ENCODE peak calls at places on chromosomes 11 and 22, in six cellular contexts. D, K, Z, U, H and N are unnamed samples. For H3K9me3 and H3K36me3, the result is how much of the 10 kb centered on the place peaks cover.

GRCh38 chr11:33721291-33721840 is 14.9 kb downstream of the CD59 start:
- DNase-seq in D (no peak), K (no peak), Z (no peak), U (no peak), H (peak), N (no peak)

GRCh38 chr11:89405629-89406028 is 85.5 kb downstream of the NOX4 start:
- DNase-seq in D (no peak), K (no peak), Z (no peak), U (no peak), H (peak), N (no peak)

GRCh38 chr11:119800171-119800570 is 71.2 kb upstream of the NECTIN1 start:
- DNase-seq in D (no peak), K (no peak), Z (no peak), U (peak), H (no peak), N (no peak)

GRCh38 chr11:15654397-15654915 is 539.7 kb downstream of the INSC start:
- DNase-seq in D (no peak), K (no peak), Z (no peak), U (peak), H (no peak), N (no peak)

GRCh38 chr11:1755344-1756023 is 5.1 kb upstream of the IFITM10 start:
- DNase-seq in D (peak), K (peak), Z (no peak), U (no peak), H (no peak), N (peak)

GRCh38 chr22:38461414-38462081 is 6.3 kb upstream of the KDELR3 start:
- DNase-seq in D (peak), K (peak), Z (peak), U (peak), H (peak), N (peak)

GRCh38 chr11:31303644-31304043 is 65.9 kb downstream of the DCDC1 start:
- DNase-seq in D (no peak), K (no peak), Z (peak), U (no peak), H (no peak), N (no peak)

GRCh38 chr11:6388747-6389146 is 1.5 kb upstream of the SMPD1 start:
- DNase-seq in D (no peak), K (no peak), Z (no peak), U (no peak), H (no peak), N (no peak)

GRCh38 chr22:20577045-20577444 is 69.6 kb downstream of the MED15 start:
- DNase-seq in D (no peak), K (no peak), Z (no peak), U (no peak), H (no peak), N (peak)

GRCh38 chr11:45092901-45093760 is 53.3 kb upstream of the PRDM11 start:
- DNase-seq in D (no peak), K (no peak), Z (no peak), U (peak), H (peak), N (no peak)

GRCh38 chr11:47943721-47944554 is 36.4 kb upstream of the PTPRJ start:
- DNase-seq in D (no peak), K (no peak), Z (no peak), U (no peak), H (no peak), N (no peak)

GRCh38 chr22:30875481-30876215 is 92.9 kb downstream of the MORC2 start:
- DNase-seq in D (peak), K (no peak), Z (no peak), U (peak), H (no peak), N (peak)

GRCh38 chr11:63887600-63887999 is 29.4 kb downstream of the RCOR2 start:
- DNase-seq in D (no peak), K (no peak), Z (no peak), U (no peak), H (no peak), N (no peak)

GRCh38 chr22:25972397-25972796 is 196.9 kb upstream of the SEZ6L start:
- DNase-seq in D (no peak), K (no peak), Z (no peak), U (no peak), H (no peak), N (no peak)

GRCh38 chr22:25970348-25970995 is 198.8 kb upstream of the SEZ6L start:
- DNase-seq in D (peak), K (no peak), Z (peak), U (no peak), H (no peak), N (peak)

GRCh38 chr22:25969901-25970300 is 199.4 kb upstream of the SEZ6L start:
- DNase-seq in D (no peak), K (no peak), Z (no peak), U (no peak), H (no peak), N (no peak)

GRCh38 chr22:25969286-25969685 is 200.0 kb upstream of the SEZ6L start:
- DNase-seq in D (no peak), K (no peak), Z (no peak), U (no peak), H (no peak), N (no peak)

DNA sequence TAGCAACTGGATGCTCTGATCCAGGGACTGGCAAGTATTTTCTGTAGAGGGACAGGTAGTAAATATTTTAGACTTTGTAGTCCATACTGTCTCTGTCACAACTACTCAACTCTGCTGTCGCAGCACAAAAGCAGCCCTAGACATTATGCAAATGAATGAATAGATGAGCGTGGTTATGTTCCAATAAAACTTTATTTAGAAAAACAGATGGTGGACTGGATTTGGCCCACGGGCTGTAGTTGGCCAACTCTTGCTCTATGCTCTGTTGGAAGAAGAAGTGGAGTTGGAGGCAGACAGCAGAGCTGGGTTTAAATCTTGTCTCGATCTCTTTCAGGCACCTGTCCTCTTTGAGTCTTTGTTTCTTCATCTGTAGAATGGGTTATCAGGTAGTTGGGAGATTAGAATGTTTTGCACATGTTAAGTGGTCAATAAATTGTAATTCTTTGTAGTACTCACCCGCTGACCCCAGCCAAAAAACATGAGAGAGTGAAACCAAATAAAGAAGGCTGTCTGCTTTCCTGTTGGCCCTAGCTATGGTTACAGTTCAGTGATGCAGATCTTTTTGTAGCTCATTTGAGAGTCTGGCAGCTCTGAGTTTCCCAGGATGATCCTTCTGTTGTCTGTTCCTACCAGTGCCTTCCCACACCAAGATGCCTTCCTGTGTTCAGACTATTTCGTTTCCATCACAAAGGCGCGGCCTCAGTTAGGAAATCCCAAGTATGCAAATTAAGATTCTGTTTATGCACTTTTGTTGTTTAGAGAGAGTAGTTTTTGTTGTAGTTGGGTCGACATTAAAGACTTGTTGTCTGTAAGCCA is 198.1 kb upstream of the SEZ6L start:
- DNase-seq in D (no peak), K (no peak), Z (no peak), U (no peak), H (no peak), N (no peak)
- H3K4me3 ChIP-seq in D (no peak), K (no peak), Z (no peak), U (no peak), H (no peak), N (no peak)

GRCh38 chr11:29780756-29781155 is 236.1 kb downstream of the KCNA4 start:
- DNase-seq in D (peak), K (no peak), Z (no peak), U (peak), H (no peak), N (peak)
- H3K9me3 ChIP-seq in D (under half), K (under half), Z (under half), U (under half), H (under half), N (under half)

DNA sequence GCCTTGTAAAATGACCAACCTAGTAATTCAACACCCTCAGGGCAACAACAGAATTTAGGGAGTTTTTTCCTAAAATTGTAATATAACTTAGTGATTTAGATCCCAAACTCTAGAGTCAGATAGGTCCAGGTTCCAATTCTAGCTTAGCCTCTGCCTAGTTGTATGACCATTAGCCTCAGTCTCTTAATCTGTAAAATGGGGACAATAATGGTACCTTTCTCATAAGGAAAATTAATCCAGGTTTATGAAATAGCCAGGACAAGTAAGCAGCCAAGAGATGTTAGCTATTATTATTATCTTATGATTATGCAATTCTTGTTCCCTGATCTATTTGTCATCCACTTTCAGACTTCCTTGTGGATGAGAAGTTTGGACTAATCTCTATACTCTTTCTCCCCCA is 4.1 kb downstream of the TFIP11 start:
- DNase-seq in D (no peak), K (no peak), Z (no peak), U (no peak), H (no peak), N (no peak)
- H3K36me3 ChIP-seq in D (under half), K (half or more), Z (under half), U (under half), H (under half), N (half or more)

GRCh38 chr11:14341968-14342367 is 17.0 kb downstream of the RRAS2 start:
- DNase-seq in D (no peak), K (no peak), Z (no peak), U (no peak), H (no peak), N (no peak)

GRCh38 chr11:14336507-14337503 is 22.2 kb downstream of the RRAS2 start:
- DNase-seq in D (no peak), K (peak), Z (no peak), U (no peak), H (peak), N (no peak)

GRCh38 chr11:14340721-14341120 is 18.3 kb downstream of the RRAS2 start:
- DNase-seq in D (no peak), K (no peak), Z (no peak), U (no peak), H (no peak), N (no peak)

GRCh38 chr11:14342906-14343305 is 16.1 kb downstream of the RRAS2 start:
- DNase-seq in D (no peak), K (no peak), Z (no peak), U (no peak), H (peak), N (no peak)

DNA sequence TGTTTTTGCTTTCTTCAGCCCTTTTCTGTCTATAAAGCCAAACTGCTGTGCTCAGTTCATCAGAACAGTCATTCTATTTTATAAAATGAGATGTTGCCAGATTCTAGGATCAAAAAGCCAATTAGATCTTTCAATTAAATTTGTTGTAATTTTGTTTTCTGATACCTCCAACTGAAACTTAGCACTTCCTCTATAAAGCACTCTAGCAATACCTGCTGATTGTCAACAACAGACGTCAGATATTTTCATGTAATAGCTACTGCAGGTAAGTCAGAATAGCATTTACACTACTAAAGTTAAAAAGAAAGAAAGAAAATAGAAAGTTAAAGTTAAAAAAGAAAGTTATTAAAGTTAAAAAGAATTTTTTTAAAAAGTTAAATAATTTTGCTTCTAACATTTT is 19.6 kb downstream of the RRAS2 start:
- DNase-seq in D (no peak), K (no peak), Z (no peak), U (no peak), H (no peak), N (no peak)
- H3K4me3 ChIP-seq in D (no peak), K (no peak), Z (no peak), U (no peak), H (no peak), N (no peak)

DNA sequence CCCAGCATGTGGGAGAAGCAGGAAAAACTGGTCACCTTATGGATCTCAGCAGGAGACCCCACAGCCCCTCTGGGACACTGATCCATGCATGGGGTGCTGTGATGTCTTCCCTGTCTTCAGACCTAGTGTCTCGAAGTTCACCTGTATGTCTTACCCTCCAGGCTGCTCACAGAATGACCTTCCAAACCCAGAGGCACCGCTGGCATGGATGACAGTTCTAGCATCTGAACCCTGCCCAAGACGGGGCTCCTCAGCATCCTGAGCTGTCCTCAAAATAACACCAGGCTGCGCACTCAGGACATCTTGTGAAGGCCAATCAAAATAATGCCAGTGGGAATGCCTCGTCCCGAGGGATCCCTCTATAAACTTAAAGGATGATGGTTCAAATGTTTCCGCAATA is 824.9 kb downstream of the TBC1D22A start:
- DNase-seq in D (no peak), K (no peak), Z (no peak), U (no peak), H (no peak), N (no peak)
- H3K9me3 ChIP-seq in D (under half), K (under half), Z (under half), U (under half), H (under half), N (under half)

GRCh38 chr22:44642096-44642644 is 59.8 kb upstream of the PRR5 start:
- DNase-seq in D (no peak), K (no peak), Z (no peak), U (peak), H (peak), N (no peak)

GRCh38 chr22:44638966-44639739 is 62.9 kb upstream of the PRR5 start:
- DNase-seq in D (no peak), K (no peak), Z (no peak), U (peak), H (peak), N (no peak)

GRCh38 chr22:44645083-44645482 is 56.9 kb upstream of the PRR5 start:
- DNase-seq in D (no peak), K (no peak), Z (no peak), U (no peak), H (peak), N (no peak)

GRCh38 chr22:44639891-44640617 is 62.0 kb upstream of the PRR5 start:
- DNase-seq in D (no peak), K (no peak), Z (no peak), U (peak), H (no peak), N (no peak)

GRCh38 chr22:44640618-44641155 is 61.3 kb upstream of the PRR5 start:
- DNase-seq in D (no peak), K (no peak), Z (no peak), U (peak), H (no peak), N (no peak)
- H3K36me3 ChIP-seq in D (under half), K (under half), Z (under half), U (under half), H (under half), N (under half)